ENCODE peak calls at places on chromosomes 6 and 20, in four cellular contexts. L is RWPE1; F is endothelial cell; G is stimulated activated CD4-positive, alpha-beta T cell treated with anti-CD3 and anti-CD28 coated beads, TNF-alpha, amount 100 ng/mL, for 1 hour. C is an unnamed sample.

GRCh38 chr6:160391419-160392116 is 43.4 kb downstream of the SLC22A3 start:
- DNase-seq in F (no peak), L (peak), G (no peak), C (no peak)

GRCh38 chr6:166720859-166721258 is 93.8 kb upstream of the RPS6KA2 start:
- DNase-seq in G (no peak), F (no peak), L (peak), C (no peak)

GRCh38 chr6:85669735-85670194 is 27.1 kb upstream of the SYNCRIP start:
- DNase-seq in L (peak), F (no peak), G (no peak), C (no peak)

GRCh38 chr20:58219342-58219700 is 9.1 kb downstream of the ANKRD60 start:
- DNase-seq in F (no peak), L (peak), G (no peak), C (no peak)

GRCh38 chr6:160960839-160961238 is 30.7 kb upstream of the MAP3K4 start:
- DNase-seq in F (no peak), G (no peak), L (no peak), C (no peak)

GRCh38 chr6:6728169-6728941 is 139.8 kb downstream of the LY86 start:
- DNase-seq in F (no peak), G (no peak), L (no peak), C (no peak)

GRCh38 chr20:47315339-47315662 is 41.2 kb downstream of the ZMYND8 start:
- DNase-seq in L (no peak), G (no peak), F (no peak), C (no peak)

GRCh38 chr6:153852481-153852880 is 186.6 kb upstream of the OPRM1 start:
- DNase-seq in L (no peak), G (no peak), F (no peak), C (no peak)

GRCh38 chr6:112130878-112131277 is 43.5 kb downstream of the FAM229B start:
- DNase-seq in G (no peak), L (peak), F (no peak), C (no peak)

GRCh38 chr6:135403584-135403983 is 94.0 kb downstream of the AHI1 start:
- DNase-seq in F (no peak), G (no peak), L (no peak), C (no peak)

GRCh38 chr6:170262481-170263088 is 28.3 kb downstream of the DLL1 start:
- DNase-seq in L (no peak), F (no peak), G (no peak), C (no peak)

GRCh38 chr20:62728028-62728780 is 19.6 kb downstream of the NTSR1 start:
- DNase-seq in F (no peak), G (no peak), L (no peak), C (peak)

GRCh38 chr6:34051339-34051919 is 94.5 kb downstream of the GRM4 start:
- DNase-seq in G (no peak), F (peak), L (no peak), C (no peak)

GRCh38 chr6:94769197-94769596 is 808.1 kb upstream of the MANEA start:
- DNase-seq in L (no peak), F (no peak), G (no peak), C (no peak)

GRCh38 chr6:131206463-131207251 is 71.4 kb downstream of the AKAP7 start:
- DNase-seq in G (no peak), L (no peak), F (no peak), C (no peak)

GRCh38 chr20:461254-462198 is 807 bp downstream of the TBC1D20 start:
- DNase-seq in G (no peak), F (peak), L (peak), C (no peak)

GRCh38 chr6:46255528-46255927 is 84.7 kb upstream of the ENPP5 start:
- DNase-seq in L (no peak), F (no peak), G (no peak), C (no peak)

GRCh38 chr6:162960674-162961457 is 233.1 kb downstream of the PACRG start:
- DNase-seq in F (no peak), L (no peak), G (no peak), C (no peak)

GRCh38 chr6:14573267-14573666 is 455.7 kb downstream of the CD83 start:
- DNase-seq in F (no peak), G (no peak), L (no peak), C (no peak)